ENCODE peak calls at places on chromosome 7, in five cellular contexts. J, I, K, X and D are unnamed samples.

GRCh38 chr7:18320971-18321567 is 174.5 kb upstream of the HDAC9 start:
- DNase-seq in X (peak), I (peak), K (peak), J (no peak), D (no peak)

GRCh38 chr7:66296001-66296521 is 90.9 kb downstream of the TPST1 start:
- DNase-seq in X (no peak), K (no peak), J (peak), I (no peak), D (no peak)

GRCh38 chr7:127396184-127396583 is 3.7 kb upstream of the ZNF800 start:
- DNase-seq in X (no peak), J (no peak), K (peak), I (no peak), D (no peak)

GRCh38 chr7:135550196-135550595 is 7.5 kb upstream of the NUP205 start:
- DNase-seq in J (no peak), I (no peak), K (no peak), X (no peak), D (no peak)

GRCh38 chr7:55075464-55075971 is 56.7 kb downstream of the EGFR start:
- DNase-seq in K (no peak), J (no peak), X (no peak), I (no peak), D (no peak)

GRCh38 chr7:36617408-36617807 is 106.9 kb downstream of the AOAH start:
- DNase-seq in I (no peak), X (no peak), K (no peak), J (no peak), D (no peak)

GRCh38 chr7:107913846-107914245 is 22.9 kb downstream of the DLD start:
- DNase-seq in J (no peak), I (no peak), X (no peak), K (no peak), D (no peak)

GRCh38 chr7:122303971-122304603 is 463 bp downstream of the FEZF1 start:
- DNase-seq in J (no peak), K (no peak), X (no peak), I (no peak), D (no peak)

GRCh38 chr7:17123020-17123419 is 175.4 kb upstream of the AHR start:
- DNase-seq in K (no peak), J (peak), I (no peak), X (no peak), D (no peak)

GRCh38 chr7:22663319-22663718 is 63.7 kb upstream of the IL6 start:
- DNase-seq in K (no peak), J (no peak), X (no peak), I (no peak), D (no peak)

GRCh38 chr7:25228386-25228785 is at the start of gene NPVF:
- DNase-seq in I (no peak), J (no peak), K (no peak), X (no peak), D (no peak)

GRCh38 chr7:22990588-22990949 is 23.4 kb downstream of the HYCC1 start:
- DNase-seq in J (no peak), X (no peak), I (no peak), K (no peak), D (no peak)

GRCh38 chr7:96080021-96080420 is 241.9 kb downstream of the SLC25A13 start:
- DNase-seq in K (no peak), J (no peak), I (no peak), X (no peak), D (no peak)

GRCh38 chr7:46291601-46292150 is 370.6 kb upstream of the IGFBP3 start:
- DNase-seq in K (no peak), J (peak), I (no peak), X (no peak), D (no peak)

GRCh38 chr7:28419717-28420116 is 7.4 kb downstream of the CREB5 start:
- DNase-seq in K (no peak), J (no peak), X (no peak), I (no peak), D (no peak)

GRCh38 chr7:84194484-84195260 is at the start of gene SEMA3A:
- DNase-seq in X (peak), K (peak), J (no peak), I (peak), D (no peak)

GRCh38 chr7:22578048-22578770 is 78.2 kb upstream of the STEAP1B start:
- DNase-seq in K (no peak), I (no peak), J (no peak), X (no peak), D (no peak)

GRCh38 chr7:151632750-151633515 is 113.2 kb upstream of the RHEB start:
- DNase-seq in X (no peak), K (no peak), J (peak), I (no peak), D (no peak)

GRCh38 chr7:157785021-157785441 is 448.2 kb downstream of the DNAJB6 start:
- DNase-seq in K (no peak), I (no peak), J (no peak), X (no peak), D (no peak)

GRCh38 chr7:131008840-131009651 is 275.0 kb upstream of the KLF14 start:
- DNase-seq in J (no peak), X (no peak), I (no peak), K (no peak), D (no peak)

GRCh38 chr7:155837126-155837479 is 24.8 kb upstream of the SHH start:
- DNase-seq in J (no peak), I (no peak), K (no peak), X (no peak), D (no peak)

GRCh38 chr7:15916666-15917388 is 230.3 kb upstream of the MEOX2 start:
- DNase-seq in J (no peak), X (no peak), I (no peak), K (no peak), D (no peak)

GRCh38 chr7:101595246-101595645 is 33.9 kb downstream of the MYL10 start:
- DNase-seq in I (no peak), X (no peak), K (no peak), J (no peak), D (no peak)

GRCh38 chr7:132527467-132528410 is 48.5 kb downstream of the PLXNA4 start:
- DNase-seq in X (no peak), K (no peak), I (no peak), J (no peak), D (no peak)

GRCh38 chr7:97126483-97127171 is 9.1 kb downstream of the SDHAF3 start:
- DNase-seq in I (no peak), K (no peak), X (no peak), J (no peak), D (peak)

GRCh38 chr7:18693401-18693800 is 197.9 kb downstream of the HDAC9 start:
- DNase-seq in K (peak), I (no peak), X (peak), J (no peak), D (no peak)

GRCh38 chr7:55381187-55381586 is 16.1 kb downstream of the LANCL2 start:
- DNase-seq in J (no peak), K (no peak), I (no peak), X (no peak), D (no peak)

GRCh38 chr7:70776627-70777101 is 355.3 kb upstream of the GALNT17 start:
- DNase-seq in K (no peak), J (peak), I (no peak), X (no peak), D (no peak)

GRCh38 chr7:27897001-27897400 is 157.0 kb downstream of the TAX1BP1 start:
- DNase-seq in X (no peak), I (no peak), K (no peak), J (no peak), D (no peak)

GRCh38 chr7:87480386-87480785 is 4.9 kb upstream of the ABCB4 start:
- DNase-seq in K (no peak), J (no peak), I (no peak), X (no peak), D (no peak)

GRCh38 chr7:29408841-29409243 is 154.8 kb upstream of the PRR15 start:
- DNase-seq in I (peak), K (peak), J (peak), X (peak), D (peak)

GRCh38 chr7:87113077-87113476 is 39.2 kb upstream of the DMTF1 start:
- DNase-seq in I (no peak), K (no peak), J (no peak), X (no peak), D (no peak)

GRCh38 chr7:137950263-137950621 is 51.6 kb downstream of the CREB3L2 start:
- DNase-seq in I (peak), J (no peak), X (no peak), K (no peak), D (no peak)

GRCh38 chr7:66871076-66871475 is 49.9 kb upstream of the TMEM248 start:
- DNase-seq in J (no peak), I (no peak), X (no peak), K (no peak), D (no peak)

GRCh38 chr7:42650171-42650570 is 261.7 kb downstream of the C7orf25 start:
- DNase-seq in X (no peak), J (no peak), I (no peak), K (no peak), D (no peak)

GRCh38 chr7:44467217-44467548 is 23.3 kb downstream of the NUDCD3 start:
- DNase-seq in K (no peak), J (no peak), X (no peak), I (no peak), D (no peak)

GRCh38 chr7:18290223-18290622 is 205.3 kb upstream of the HDAC9 start:
- DNase-seq in X (no peak), I (no peak), K (no peak), J (no peak), D (no peak)

GRCh38 chr7:103636153-103636552 is 190.1 kb upstream of the SLC26A5 start:
- DNase-seq in K (no peak), X (no peak), J (no peak), I (no peak), D (no peak)

DNA sequence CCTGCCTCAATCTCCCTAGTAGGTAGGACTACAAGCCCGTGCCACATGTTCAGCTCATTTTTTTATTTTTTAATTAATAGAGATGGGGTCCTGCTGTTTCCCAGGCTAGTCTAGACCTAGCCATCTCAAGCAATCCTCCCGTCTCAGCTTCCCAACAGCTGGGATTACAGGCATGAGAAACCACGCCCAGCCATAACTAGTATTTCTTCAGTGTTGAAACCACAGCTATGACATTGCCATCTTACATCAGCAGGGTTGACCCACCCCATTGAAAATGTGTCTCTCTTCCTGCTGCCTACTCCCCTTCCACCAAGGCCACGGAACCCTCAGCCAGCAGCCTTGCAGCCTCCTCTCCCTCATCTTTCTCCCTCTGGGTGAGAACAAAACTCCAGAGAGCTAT is 62.1 kb upstream of the ZNF746 start:
- DNase-seq in I (no peak), K (no peak), X (no peak), J (no peak), D (no peak)
- TF ChIP-seq SUZ12 in I (no peak), K (no peak), X (no peak), J (no peak), D (no peak)

GRCh38 chr7:69429817-69430501 is 168.3 kb upstream of the AUTS2 start:
- DNase-seq in X (no peak), K (no peak), I (no peak), J (no peak), D (no peak)
- TF ChIP-seq SUZ12 in X (no peak), K (no peak), I (no peak), J (no peak), D (no peak)

DNA sequence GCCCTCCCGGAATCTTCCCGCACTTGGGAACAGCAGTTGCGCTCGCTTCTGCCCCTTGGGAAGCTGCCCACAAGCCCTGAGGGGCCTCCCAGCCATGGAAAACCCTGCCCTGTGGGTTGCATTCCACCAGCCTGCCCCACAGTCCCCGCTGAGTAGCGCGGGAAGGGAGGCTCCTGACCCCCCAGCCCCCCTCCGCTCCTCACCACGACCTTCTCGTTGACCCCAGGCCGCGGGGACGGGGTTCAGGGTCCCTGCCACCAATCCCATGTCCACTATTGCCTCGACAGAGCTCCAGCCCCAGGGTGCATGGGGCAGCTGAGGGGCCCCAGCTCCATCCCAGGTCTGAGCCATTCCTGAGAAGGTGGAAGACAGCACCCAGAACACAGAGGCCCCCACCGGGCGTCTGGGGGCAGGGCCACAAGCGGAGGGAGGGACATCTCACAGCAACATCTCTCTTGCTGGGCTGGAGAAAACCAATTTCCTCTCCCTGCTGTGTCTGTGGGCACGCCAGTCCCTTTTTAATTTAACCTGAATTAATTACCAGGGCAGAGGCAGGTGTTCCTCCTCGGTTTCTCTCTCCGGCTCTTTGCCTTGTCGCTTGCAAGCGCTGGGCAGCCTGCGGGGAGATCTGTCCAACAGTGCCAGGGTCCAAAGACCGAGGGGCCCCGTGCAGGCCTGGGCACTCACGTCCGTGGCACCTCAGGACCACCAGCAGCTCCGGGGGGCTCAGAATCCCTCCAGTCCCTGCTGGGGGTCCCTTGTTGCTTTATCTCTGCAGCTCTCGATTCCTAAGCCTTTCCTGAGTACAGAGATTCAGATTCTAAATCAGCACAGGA is 57.9 kb downstream of the FOXL3 start:
- DNase-seq in I (no peak), J (no peak), X (no peak), K (no peak), D (no peak)
- TF ChIP-seq SUZ12 in I (no peak), J (no peak), X (no peak), K (no peak), D (no peak)

GRCh38 chr7:73704640-73705550 is 14.6 kb downstream of the STX1A start:
- DNase-seq in I (no peak), K (no peak), X (no peak), J (no peak), D (no peak)

GRCh38 chr7:73705551-73705920 is 13.9 kb downstream of the STX1A start:
- DNase-seq in J (no peak), K (no peak), X (no peak), I (no peak), D (no peak)

GRCh38 chr7:73703649-73703984 is 15.9 kb downstream of the STX1A start:
- DNase-seq in J (no peak), X (no peak), I (no peak), K (no peak), D (no peak)

GRCh38 chr7:73703225-73703624 is 16.2 kb downstream of the STX1A start:
- DNase-seq in J (no peak), X (no peak), I (no peak), K (no peak), D (no peak)

GRCh38 chr7:73703985-73704639 is 15.4 kb downstream of the STX1A start:
- DNase-seq in J (no peak), K (peak), I (no peak), X (no peak), D (peak)
- TF ChIP-seq SUZ12 in J (no peak), K (no peak), I (no peak), X (no peak), D (no peak)

GRCh38 chr7:6433814-6434630 is 13.7 kb downstream of the DAGLB start:
- DNase-seq in K (no peak), I (no peak), J (no peak), X (no peak), D (no peak)

GRCh38 chr7:6438427-6438826 is 9.3 kb downstream of the DAGLB start:
- DNase-seq in I (no peak), X (no peak), K (no peak), J (no peak), D (no peak)

GRCh38 chr7:6435486-6436384 is 12.0 kb downstream of the DAGLB start:
- DNase-seq in I (peak), X (peak), J (peak), K (peak), D (peak)

GRCh38 chr7:6437251-6437650 is 10.5 kb downstream of the DAGLB start:
- DNase-seq in J (no peak), X (no peak), K (no peak), I (peak), D (no peak)

DNA sequence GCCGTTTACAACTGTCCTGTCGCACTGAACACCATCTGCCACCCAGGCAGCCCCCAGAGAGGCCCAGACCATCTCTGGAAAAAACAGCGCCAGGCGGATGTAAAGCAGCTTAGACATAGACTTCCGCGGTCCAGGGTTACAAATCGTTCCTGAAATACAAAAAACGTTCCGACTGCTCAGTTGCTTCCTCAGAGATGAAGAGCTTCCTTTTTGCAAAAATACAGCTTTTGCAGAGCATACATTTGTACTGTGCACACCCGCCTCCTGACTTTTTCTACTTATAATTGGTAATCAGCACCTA is 11.4 kb downstream of the DAGLB start:
- DNase-seq in I (no peak), K (no peak), J (no peak), X (no peak), D (no peak)
- TF ChIP-seq SUZ12 in I (no peak), K (no peak), J (no peak), X (no peak), D (no peak)

DNA sequence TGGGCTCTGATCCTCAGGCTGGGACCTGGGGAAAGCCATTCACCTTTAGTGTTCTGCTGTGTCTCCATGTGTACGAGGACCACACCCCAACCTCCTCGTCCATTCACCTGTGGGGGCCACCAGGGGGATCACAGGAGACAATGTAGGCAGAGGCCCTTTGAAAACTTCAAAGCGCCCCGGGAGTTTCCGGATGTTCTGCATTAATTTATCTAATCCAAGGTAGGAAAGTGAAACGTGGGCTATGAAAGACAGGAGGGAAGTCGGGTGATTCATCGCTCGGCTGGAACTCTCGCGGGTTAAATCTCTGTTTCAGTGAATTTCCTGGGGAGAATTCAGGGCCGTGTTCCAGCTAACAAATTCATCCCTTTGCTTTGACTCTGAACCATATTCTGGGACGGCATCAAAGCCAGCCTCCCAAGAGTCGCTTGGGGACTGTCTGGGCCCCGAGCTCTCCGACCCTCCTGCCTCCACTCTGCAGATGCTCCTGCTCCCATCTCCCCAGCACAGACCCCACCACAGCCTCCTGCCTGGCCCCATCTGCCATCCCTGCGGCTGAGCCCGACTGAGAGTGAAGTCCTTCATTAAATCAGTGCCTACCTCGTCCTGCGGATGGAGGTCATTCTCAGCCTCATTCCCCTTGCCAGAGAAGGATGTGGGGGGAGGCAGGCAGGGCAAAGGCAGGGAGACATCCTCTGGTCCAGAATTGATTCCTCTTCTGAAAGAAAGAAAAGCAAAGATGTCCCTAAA is 114.0 kb upstream of the CARD11 start:
- DNase-seq in K (no peak), J (no peak), X (no peak), I (peak), D (no peak)
- TF ChIP-seq SUZ12 in K (no peak), J (no peak), X (no peak), I (no peak), D (no peak)

DNA sequence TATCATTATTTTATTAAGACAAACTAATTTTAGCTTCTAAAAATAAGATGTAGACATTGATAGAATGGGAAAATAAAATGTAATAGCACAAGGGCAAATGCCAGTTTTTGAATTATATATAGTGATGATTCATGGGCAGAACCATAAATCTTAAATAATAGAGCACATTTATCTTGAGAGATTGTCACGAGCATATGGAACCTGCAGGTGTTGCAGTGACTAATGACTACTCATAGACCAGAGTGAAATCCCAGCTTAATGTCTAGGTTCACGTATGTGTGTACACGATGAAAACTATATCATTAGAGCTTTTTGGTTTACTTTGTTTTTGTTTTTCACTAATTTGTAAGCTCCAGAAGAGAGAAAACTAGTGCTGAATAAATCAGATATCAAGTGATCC is 150.2 kb upstream of the CACNA2D1 start:
- DNase-seq in K (no peak), I (no peak), X (no peak), J (no peak), D (no peak)
- TF ChIP-seq SUZ12 in K (no peak), I (no peak), X (no peak), J (no peak), D (no peak)

GRCh38 chr7:886626-887487 is 10.5 kb downstream of the GET4 start:
- DNase-seq in X (no peak), I (no peak), J (no peak), K (no peak), D (no peak)
- TF ChIP-seq SUZ12 in X (no peak), I (no peak), J (no peak), K (no peak), D (no peak)